ENCODE peak calls at places on chromosomes 11 and 22, in seven cellular contexts. V, O, F, M, I, K and D are unnamed samples.

GRCh38 chr11:72738199-72739141 is 13.7 kb downstream of the ARAP1 start:
- DNase-seq in F (no peak), M (no peak), K (no peak), V (no peak), O (peak), I (no peak), D (no peak)

GRCh38 chr11:46890665-46891064 is 27.7 kb downstream of the LRP4 start:
- DNase-seq in V (no peak), F (no peak), M (no peak), I (no peak), O (peak), K (no peak), D (no peak)

GRCh38 chr11:110857885-110858555 is 145.8 kb upstream of the ARHGAP20 start:
- DNase-seq in V (no peak), F (no peak), O (peak), I (no peak), K (peak), M (no peak), D (no peak)

GRCh38 chr22:45709866-45710265 is 38.2 kb downstream of the ATXN10 start:
- DNase-seq in O (peak), V (no peak), F (no peak), K (no peak), I (no peak), M (no peak), D (no peak)

GRCh38 chr22:28589102-28589501 is 90.5 kb downstream of the TTC28 start:
- DNase-seq in K (no peak), F (no peak), I (no peak), O (no peak), V (no peak), M (no peak), D (no peak)

GRCh38 chr11:32830413-32830738 is 649 bp downstream of the PRRG4 start:
- DNase-seq in V (no peak), M (no peak), I (no peak), K (no peak), F (no peak), O (no peak), D (peak)

GRCh38 chr11:27468643-27469332 is 3.8 kb downstream of the LGR4 start:
- DNase-seq in M (no peak), V (no peak), F (no peak), I (no peak), K (no peak), O (peak), D (no peak)

GRCh38 chr11:128779036-128779435 is 85.2 kb downstream of the FLI1 start:
- DNase-seq in V (no peak), I (no peak), O (no peak), F (no peak), M (no peak), K (no peak), D (no peak)

GRCh38 chr11:36109850-36110606 is 166.2 kb downstream of the LDLRAD3 start:
- DNase-seq in K (no peak), O (no peak), F (no peak), I (no peak), M (no peak), V (no peak), D (no peak)

GRCh38 chr11:26143553-26144308 is 188.2 kb upstream of the ANO3 start:
- DNase-seq in O (no peak), I (no peak), M (no peak), F (no peak), V (no peak), K (no peak), D (no peak)

GRCh38 chr22:25475554-25476022 is 88.9 kb upstream of the GRK3 start:
- DNase-seq in M (no peak), K (no peak), I (no peak), O (peak), V (no peak), F (no peak), D (peak)

GRCh38 chr22:39994046-39994565 is 648 bp upstream of the FAM83F start:
- DNase-seq in O (no peak), K (no peak), F (no peak), V (peak), I (no peak), M (peak), D (no peak)

GRCh38 chr11:131668867-131669780 is 298.7 kb downstream of the NTM start:
- DNase-seq in V (no peak), K (no peak), I (no peak), F (no peak), M (peak), O (peak), D (no peak)

GRCh38 chr22:37905534-37906363 is at the start of gene MICALL1:
- DNase-seq in K (peak), I (peak), V (peak), M (peak), O (peak), F (no peak), D (peak)

GRCh38 chr11:128180446-128181089 is 406.8 kb downstream of the ETS1 start:
- DNase-seq in O (peak), I (no peak), F (no peak), V (no peak), K (no peak), M (no peak), D (no peak)

GRCh38 chr22:18078329-18079041 is 695 bp downstream of the PEX26 start:
- DNase-seq in F (no peak), M (peak), O (peak), K (no peak), V (peak), I (peak), D (peak)

GRCh38 chr11:65833297-65834030 is at the start of gene SNX32:
- DNase-seq in F (peak), V (peak), M (peak), K (peak), O (peak), I (peak), D (peak)

GRCh38 chr11:105181100-105181499 is 41.5 kb upstream of the CARD18 start:
- DNase-seq in K (no peak), F (no peak), V (no peak), I (no peak), O (peak), M (no peak), D (no peak)

GRCh38 chr22:35480627-35481565 is 59.7 kb upstream of the RASD2 start:
- DNase-seq in O (peak), V (no peak), I (no peak), F (no peak), K (no peak), M (no peak), D (no peak)

GRCh38 chr11:115159122-115159665 is 345.0 kb downstream of the CADM1 start:
- DNase-seq in K (no peak), M (no peak), F (no peak), I (no peak), V (no peak), O (no peak), D (no peak)

GRCh38 chr22:31144223-31144622 is 3.9 kb upstream of the PLA2G3 start:
- DNase-seq in I (no peak), F (no peak), K (no peak), V (no peak), M (no peak), O (peak), D (no peak)

GRCh38 chr22:37610480-37611148 is 2.0 kb downstream of the GGA1 start:
- DNase-seq in K (peak), M (no peak), I (no peak), F (no peak), V (no peak), O (no peak), D (no peak)